ENCODE peak calls at places on chromosome X, in four cellular contexts. Q is GM04503, O is amniotic epithelial cell, Y is NCI-H2107. F is an unnamed sample.

GRCh38 chrX:140503714-140504351 is 1.0 kb downstream of the SOX3 start:
- DNase-seq in Q (no peak), O (no peak), Y (no peak), F (no peak)

GRCh38 chrX:71911731-71912050 is 1.0 kb downstream of the NHSL2 start:
- DNase-seq in O (no peak), Y (no peak), Q (no peak), F (no peak)

GRCh38 chrX:11509786-11510185 is 155.9 kb downstream of the ARHGAP6 start:
- DNase-seq in Y (no peak), O (peak; percentile 85), Q (no peak), F (no peak)

GRCh38 chrX:50813843-50814661 is at the start of gene SHROOM4:
- DNase-seq in O (peak; percentile 64), Q (no peak), Y (no peak), F (no peak)

GRCh38 chrX:153646620-153647373 is at the start of gene DUSP9:
- DNase-seq in Y (no peak), Q (no peak), O (peak; percentile 26), F (no peak)

GRCh38 chrX:96685205-96686099 is 810 bp downstream of the DIAPH2 start:
- DNase-seq in O (peak; percentile 61), Y (no peak), Q (no peak), F (no peak)

GRCh38 chrX:41064028-41064427 is 21.2 kb upstream of the USP9X start:
- DNase-seq in Q (no peak), Y (no peak), O (peak; percentile 22), F (no peak)

GRCh38 chrX:1466971-1467561 is 14.4 kb upstream of the ASMTL start:
- DNase-seq in Q (no peak), O (no peak), Y (no peak), F (no peak)

GRCh38 chrX:119734897-119735339 is 23.5 kb upstream of the SOWAHD start:
- DNase-seq in Q (no peak), Y (peak; percentile 18), O (no peak), F (no peak)

GRCh38 chrX:16882702-16883486 is 12.7 kb upstream of the RBBP7 start:
- DNase-seq in Y (peak; percentile 71), O (peak; percentile 57), Q (no peak), F (peak; percentile 17)

GRCh38 chrX:107530141-107530540 is 80.7 kb downstream of the FRMPD3 start:
- DNase-seq in Y (no peak), O (no peak), Q (no peak), F (no peak)

GRCh38 chrX:136202889-136203288 is 48.3 kb downstream of the MAP7D3 start:
- DNase-seq in Q (peak; percentile 83), Y (no peak), O (peak; percentile 78), F (peak; percentile 66)

GRCh38 chrX:39982927-39983326 is 114.8 kb downstream of the BCOR start:
- DNase-seq in O (no peak), Y (no peak), Q (no peak), F (no peak)

GRCh38 chrX:9835585-9836210 is 49.5 kb downstream of the SHROOM2 start:
- DNase-seq in O (no peak), Y (no peak), Q (no peak), F (no peak)

GRCh38 chrX:151982217-151982616 is 7.7 kb upstream of the GABRE start:
- DNase-seq in Q (peak; percentile 74), O (peak; percentile 80), Y (no peak), F (peak; percentile 79)

GRCh38 chrX:119552508-119552907 is 12.7 kb downstream of the STEEP1 start:
- DNase-seq in Q (no peak), O (peak; percentile 85), Y (no peak), F (no peak)

GRCh38 chrX:21375795-21376069 is 1.5 kb downstream of the CNKSR2 start:
- DNase-seq in Q (no peak), O (no peak), Y (no peak), F (no peak)

GRCh38 chrX:153900806-153901752 is 3.4 kb upstream of the AVPR2 start:
- DNase-seq in Q (peak; percentile 51), Y (peak; percentile 57), O (peak; percentile 92), F (peak; percentile 52)

GRCh38 chrX:106331606-106332005 is 163.5 kb downstream of the PWWP3B start:
- DNase-seq in Y (no peak), O (no peak), Q (no peak), F (no peak)